ENCODE peak calls at places on chromosomes 5 and 9, in ten cellular contexts. M is lung; P is H9; E is esophagus squamous epithelium; J is naive thymus-derived CD4-positive, alpha-beta T cell; U is SJSA1; K is upper lobe of right lung; Z is psoas muscle; L is mammary epithelial cell; F is body of pancreas. Q is an unnamed sample.

GRCh38 chr5:157990583-157991181 is 131.7 kb upstream of the CLINT1 start:
- DNase-seq in M (no peak), P (no peak), E (no peak), J (no peak), U (no peak), K (no peak), Z (no peak), L (no peak), F (no peak), Q (no peak)

GRCh38 chr5:87411586-87412416 is 929 bp downstream of the CCNH start:
- DNase-seq in M (no peak), P (peak; percentile 30), E (no peak), J (no peak), U (peak; percentile 31), K (no peak), Z (no peak), L (peak; percentile 40), F (peak; percentile 31), Q (peak; percentile 13)

GRCh38 chr5:124030043-124030461 is 518.1 kb downstream of the CSNK1G3 start:
- DNase-seq in M (no peak), P (no peak), E (no peak), J (no peak), U (no peak), K (no peak), Z (no peak), L (no peak), F (no peak), Q (no peak)

GRCh38 chr9:125119643-125120286 is 23.6 kb downstream of the SCAI start:
- DNase-seq in M (no peak), P (no peak), E (no peak), J (no peak), U (no peak), K (no peak), Z (no peak), L (no peak), F (no peak), Q (no peak)

GRCh38 chr9:4541848-4542247 is 51.6 kb downstream of the SLC1A1 start:
- DNase-seq in M (no peak), P (no peak), E (no peak), J (no peak), U (no peak), K (no peak), Z (no peak), L (no peak), F (no peak), Q (no peak)

GRCh38 chr9:133280387-133280786 is 5.4 kb upstream of the ABO start:
- DNase-seq in M (no peak), P (no peak), E (no peak), J (no peak), U (no peak), K (no peak), Z (no peak), L (no peak), F (no peak), Q (no peak)

GRCh38 chr5:111511174-111512025 is 935 bp downstream of the STARD4 start:
- DNase-seq in M (no peak), P (no peak), E (no peak), J (no peak), U (no peak), K (no peak), Z (no peak), L (peak; percentile 24), F (no peak), Q (no peak)

GRCh38 chr5:13653709-13654108 is 290.8 kb downstream of the DNAH5 start:
- DNase-seq in M (no peak), P (no peak), E (no peak), J (no peak), U (no peak), K (no peak), Z (no peak), L (peak; percentile 64), F (no peak), Q (no peak)

GRCh38 chr5:131633830-131634229 is 1.2 kb downstream of the RAPGEF6 start:
- DNase-seq in M (no peak), P (no peak), E (no peak), J (no peak), U (no peak), K (no peak), Z (no peak), L (no peak), F (no peak), Q (no peak)

GRCh38 chr9:85402541-85402940 is 339.2 kb downstream of the AGTPBP1 start:
- DNase-seq in M (no peak), P (no peak), E (no peak), J (no peak), U (no peak), K (no peak), Z (no peak), L (no peak), F (no peak), Q (no peak)

GRCh38 chr9:127930298-127931091 is at the start of gene PIP5KL1:
- DNase-seq in M (peak; percentile 87), P (peak; percentile 95), E (no peak), J (peak; percentile 86), U (peak; percentile 81), K (peak; percentile 93), Z (peak; percentile 87), L (peak; percentile 71), F (peak; percentile 78), Q (peak; percentile 79)

GRCh38 chr5:127205147-127205546 is 85.4 kb upstream of the MEGF10 start:
- DNase-seq in M (no peak), P (no peak), E (no peak), J (no peak), U (no peak), K (no peak), Z (no peak), L (no peak), F (no peak), Q (no peak)
- H3K27me3 ChIP-seq in M (no peaks in the 10 kb centered on the region), P (no peaks in the 10 kb centered on the region), E (no peaks in the 10 kb centered on the region), J (no peaks in the 10 kb centered on the region), U (peaks cover 8% of the 10 kb centered on the region), K (no peaks in the 10 kb centered on the region), Z (no peaks in the 10 kb centered on the region), L (no peaks in the 10 kb centered on the region), F (no peaks in the 10 kb centered on the region), Q (no peaks in the 10 kb centered on the region)

DNA sequence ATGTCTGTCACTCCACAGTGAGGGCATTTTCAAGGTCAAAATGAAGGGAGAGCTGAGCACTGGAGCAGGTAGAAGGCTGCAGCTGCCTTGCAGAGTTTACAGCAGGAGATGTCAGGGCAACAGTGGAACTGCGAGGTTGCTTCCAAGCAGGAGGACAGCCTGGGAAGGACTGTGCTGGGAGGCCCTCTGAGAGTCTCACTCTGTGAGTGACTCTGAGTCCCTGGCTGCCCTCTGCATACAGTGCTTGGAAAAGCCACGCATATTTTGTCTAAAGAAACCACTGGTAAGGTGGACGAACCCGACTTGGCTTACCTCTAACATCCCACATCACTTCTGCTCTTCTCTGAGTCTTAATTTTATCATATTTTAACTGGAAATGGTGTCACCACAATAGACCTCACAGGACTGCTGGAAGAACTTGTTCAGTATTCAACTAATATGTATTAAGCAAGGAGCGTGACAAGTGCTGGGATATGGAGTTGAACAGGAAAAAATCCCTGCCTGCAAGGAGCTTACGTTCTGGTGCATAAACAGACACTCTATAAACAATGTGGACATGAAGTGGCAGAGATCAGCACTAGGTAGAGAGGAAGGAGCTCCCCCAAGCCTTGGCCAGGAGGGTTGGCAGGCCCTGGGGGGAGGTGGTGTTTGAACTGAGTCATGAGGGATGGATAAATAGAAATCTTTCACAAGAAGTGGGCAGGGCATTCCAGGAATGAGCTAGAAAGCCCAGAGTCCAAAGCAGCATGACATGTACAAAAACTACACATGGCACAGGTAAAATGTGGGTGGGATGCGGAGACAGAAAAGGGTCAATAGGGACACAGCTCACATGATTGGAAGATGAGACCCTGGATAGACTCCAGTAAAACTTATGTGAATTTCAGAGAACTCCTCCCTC is 64.0 kb upstream of the FOXE1 start:
- DNase-seq in M (no peak), P (no peak), E (no peak), J (no peak), U (no peak), K (no peak), Z (no peak), L (peak; percentile 67), F (no peak), Q (no peak)
- H3K27ac ChIP-seq in M (no peak overlapping the region), P (no peak overlapping the region), E (no peak overlapping the region), J (no peak overlapping the region), U (no peak overlapping the region), K (no peak overlapping the region), Z (no peak overlapping the region), L (no peak overlapping the region), F (no peak overlapping the region), Q (no peak overlapping the region)

GRCh38 chr5:156621719-156622118 is 228.4 kb upstream of the PPP1R2B start:
- DNase-seq in M (no peak), P (no peak), E (no peak), J (no peak), U (no peak), K (no peak), Z (no peak), L (no peak), F (no peak), Q (no peak)

GRCh38 chr5:156615901-156616300 is 234.2 kb upstream of the PPP1R2B start:
- DNase-seq in M (no peak), P (no peak), E (no peak), J (no peak), U (no peak), K (no peak), Z (no peak), L (no peak), F (no peak), Q (no peak)

DNA sequence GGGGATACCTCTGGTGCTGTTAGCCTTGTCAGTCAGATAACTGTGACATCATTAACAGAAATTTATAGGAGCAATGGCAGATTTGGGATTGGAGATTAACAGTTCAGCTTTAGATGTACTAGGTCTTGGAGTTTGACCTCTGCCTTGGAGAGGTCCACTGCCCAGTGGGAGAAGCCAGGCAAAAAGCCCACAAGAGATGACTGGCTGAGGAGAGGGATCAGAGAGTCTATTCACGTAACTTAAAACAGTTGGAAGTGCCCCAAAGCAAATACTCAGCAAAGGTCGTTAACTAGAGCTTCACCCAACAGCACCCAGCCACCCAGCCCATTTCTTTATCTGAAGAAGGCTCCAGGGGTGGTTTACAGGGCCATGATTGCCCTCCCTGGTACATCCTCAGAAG is 232.7 kb upstream of the PPP1R2B start:
- DNase-seq in M (no peak), P (no peak), E (no peak), J (no peak), U (no peak), K (no peak), Z (no peak), L (no peak), F (no peak), Q (no peak)
- H3K4me1 ChIP-seq in M (no peaks in the 10 kb centered on the region), P (no peaks in the 10 kb centered on the region), E (no peaks in the 10 kb centered on the region), J (no peaks in the 10 kb centered on the region), U (no peaks in the 10 kb centered on the region), K (no peaks in the 10 kb centered on the region), Z (no peaks in the 10 kb centered on the region), L (no peaks in the 10 kb centered on the region), F (no peaks in the 10 kb centered on the region), Q (no peaks in the 10 kb centered on the region)

DNA sequence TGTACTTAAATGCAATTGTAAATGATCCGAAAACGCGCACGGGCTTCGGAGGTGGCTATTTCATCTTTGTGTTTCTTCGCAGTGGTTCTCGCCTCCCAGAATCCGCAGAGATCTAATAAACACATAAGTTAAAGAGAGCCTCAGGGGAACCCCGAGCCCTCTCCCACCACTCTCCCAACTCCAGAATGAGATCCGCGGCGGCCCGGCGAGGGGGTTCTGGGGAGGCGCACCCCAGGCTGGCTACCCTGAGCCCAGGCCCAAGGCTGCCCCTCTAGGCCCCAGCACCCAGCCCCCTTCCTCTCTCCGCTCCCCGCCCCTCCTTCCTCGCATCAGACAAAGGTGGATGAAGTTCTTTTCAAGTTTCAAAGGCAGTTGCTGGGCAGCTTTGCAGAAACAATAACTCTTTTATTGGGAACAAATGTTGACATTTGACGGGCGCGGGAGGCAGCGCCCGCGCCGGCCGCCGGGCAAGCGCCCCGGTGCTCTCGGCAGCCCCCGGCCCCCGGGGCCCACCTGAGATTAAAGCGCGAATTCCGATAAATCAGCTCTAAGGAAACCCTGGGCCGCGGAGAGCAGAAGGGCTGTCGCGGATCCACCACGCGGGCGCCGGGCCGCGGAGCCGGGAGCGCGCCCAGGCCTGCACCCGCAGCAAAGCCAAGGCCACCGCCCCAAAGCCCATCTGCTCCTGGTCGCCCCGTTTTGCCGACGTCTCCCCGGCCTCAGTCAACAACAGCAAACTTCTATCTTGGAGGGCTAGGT is 8.4 kb downstream of the IRX2 start:
- DNase-seq in M (peak; percentile 29), P (peak; percentile 46), E (no peak), J (no peak), U (no peak), K (no peak), Z (no peak), L (peak; percentile 52), F (no peak), Q (no peak)
- H3K27me3 ChIP-seq in M (peaks cover 8% of the 10 kb centered on the region), P (peaks cover 52% of the 10 kb centered on the region), E (peaks cover 12% of the 10 kb centered on the region), J (peaks cover 5% of the 10 kb centered on the region), U (no peaks in the 10 kb centered on the region), K (peaks cover 82% of the 10 kb centered on the region), Z (peaks cover 4% of the 10 kb centered on the region), L (no peaks in the 10 kb centered on the region), F (no peaks in the 10 kb centered on the region), Q (no peaks in the 10 kb centered on the region)